ENCODE peak calls at places on chromosome 6, in four cellular contexts. F is SK-N-SH, X is HepG2, K is K562. A is an unnamed sample.

GRCh38 chr6:82022614-82023102 is 224.9 kb downstream of the IBTK start:
- DNase-seq in F (no peak), X (peak), K (no peak), A (no peak)

GRCh38 chr6:113403966-113404575 is 453.1 kb upstream of the MARCKS start:
- DNase-seq in F (no peak), X (no peak), K (no peak), A (no peak)

GRCh38 chr6:44740566-44741120 is 353.1 kb downstream of the CDC5L start:
- DNase-seq in F (no peak), X (no peak), K (no peak), A (no peak)

GRCh38 chr6:1540864-1541521 is 68.7 kb upstream of the FOXC1 start:
- DNase-seq in F (no peak), X (peak), K (no peak), A (no peak)

GRCh38 chr6:34563513-34563870 is 7.4 kb upstream of the SPDEF start:
- DNase-seq in F (no peak), X (no peak), K (no peak), A (no peak)

GRCh38 chr6:40999498-41000070 is 39.4 kb downstream of the UNC5CL start:
- DNase-seq in F (peak), X (peak), K (peak), A (peak)

GRCh38 chr6:15763827-15764226 is 101.0 kb upstream of the DTNBP1 start:
- DNase-seq in F (no peak), X (peak), K (no peak), A (no peak)

GRCh38 chr6:108650325-108650724 is 89.6 kb downstream of the FOXO3 start:
- DNase-seq in F (no peak), X (no peak), K (no peak), A (no peak)

DNA sequence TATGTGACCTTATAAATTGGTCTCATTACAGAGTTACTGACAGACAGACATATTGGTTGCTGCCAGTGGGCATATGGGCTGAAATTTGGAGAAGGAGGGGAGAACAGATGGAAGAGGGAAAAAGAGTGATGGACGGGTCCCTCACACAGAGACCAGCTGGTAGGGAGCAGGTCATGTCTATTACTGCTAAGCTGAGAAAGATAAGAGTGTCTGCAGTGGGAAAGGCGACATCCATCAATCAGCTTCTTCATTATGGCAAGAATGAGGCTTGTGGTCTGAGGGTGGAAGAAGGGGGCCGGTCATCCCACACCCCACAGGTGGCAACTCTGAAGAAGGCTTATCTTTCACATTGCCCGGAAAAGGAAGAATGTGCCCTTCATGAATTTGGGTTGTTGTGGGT is 353.8 kb upstream of the RSPO3 start:
- DNase-seq in F (no peak), X (no peak), K (no peak), A (no peak)
- TF ChIP-seq NFIC in F (no peak), X (no peak), K (no peak), A (no peak)

GRCh38 chr6:56370127-56370540 is 122.8 kb upstream of the COL21A1 start:
- DNase-seq in F (peak), X (peak), K (peak), A (no peak)
- TF ChIP-seq NFIC in F (no peak), X (no peak), K (no peak), A (no peak)

DNA sequence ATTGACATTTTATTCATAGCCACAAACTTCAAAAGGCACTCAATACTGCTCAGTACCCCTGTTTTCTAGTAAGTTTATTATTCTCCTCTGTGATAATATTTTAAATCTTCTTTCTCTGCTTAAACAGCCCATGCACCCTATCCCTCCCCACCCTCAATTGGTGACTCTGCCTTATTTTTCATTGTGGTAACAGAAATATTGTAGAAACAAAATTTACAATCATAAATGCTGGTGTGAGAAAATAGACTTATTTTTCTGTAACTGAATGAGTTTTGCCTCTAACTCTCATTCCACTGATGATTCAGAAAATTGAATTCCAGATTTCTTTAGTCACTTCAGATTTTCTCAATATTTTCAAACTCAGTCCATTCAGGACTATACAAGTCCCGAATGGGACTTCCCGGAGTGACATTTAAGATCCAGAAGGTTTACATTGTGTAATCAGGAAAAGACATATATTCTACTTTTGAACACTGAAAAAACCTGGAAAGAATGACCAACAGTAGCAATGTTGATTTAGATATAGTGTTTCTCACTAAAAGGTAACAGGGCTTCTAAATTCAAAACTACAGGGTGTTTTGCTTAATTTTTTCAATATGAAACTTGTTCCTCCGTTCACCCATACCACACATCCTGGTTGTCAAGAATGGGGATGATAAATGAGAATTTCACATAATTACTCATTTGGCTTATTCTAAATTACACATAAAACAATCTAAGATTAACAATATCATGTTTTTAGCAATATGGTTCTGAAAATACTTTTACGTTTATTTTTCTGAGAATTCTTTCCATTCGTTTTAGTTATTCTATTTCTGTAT is 34.8 kb upstream of the UST start:
- DNase-seq in F (no peak), X (no peak), K (no peak), A (no peak)
- TF ChIP-seq NFIC in F (no peak), X (no peak), K (no peak), A (no peak)

DNA sequence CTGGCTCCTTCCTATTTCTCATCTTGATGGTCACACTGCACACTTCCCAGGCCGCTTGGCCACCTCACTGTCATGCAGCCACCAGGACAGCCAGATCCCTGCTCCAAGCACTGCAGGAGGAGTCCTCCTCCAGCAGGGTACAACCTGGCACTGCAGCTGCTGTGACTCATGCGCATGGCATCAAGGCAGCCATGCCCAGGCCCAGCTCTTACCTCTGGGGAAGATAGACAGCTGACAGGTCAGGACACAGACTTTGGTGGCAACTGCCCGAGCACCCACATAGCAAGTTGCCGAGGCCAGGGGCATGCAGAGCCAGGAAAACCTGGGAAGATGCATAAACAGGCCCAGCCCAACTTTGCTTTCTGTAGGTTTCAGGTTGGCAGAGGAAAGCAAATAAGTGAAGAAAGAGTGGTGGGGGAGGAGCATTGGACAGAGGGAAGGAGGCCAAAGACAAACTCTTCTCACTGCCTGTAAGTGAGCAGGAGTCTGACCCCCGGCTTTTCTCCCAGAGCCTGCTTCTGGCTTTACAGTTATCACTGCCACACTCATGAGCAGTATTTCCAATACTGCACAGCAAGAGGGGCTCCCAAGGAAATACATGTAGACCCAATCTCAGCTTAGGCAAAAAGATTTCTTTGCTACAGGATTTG is 38.8 kb downstream of the SLC22A3 start:
- DNase-seq in F (no peak), X (no peak), K (no peak), A (no peak)
- TF ChIP-seq NFIC in F (no peak), X (no peak), K (no peak), A (no peak)

DNA sequence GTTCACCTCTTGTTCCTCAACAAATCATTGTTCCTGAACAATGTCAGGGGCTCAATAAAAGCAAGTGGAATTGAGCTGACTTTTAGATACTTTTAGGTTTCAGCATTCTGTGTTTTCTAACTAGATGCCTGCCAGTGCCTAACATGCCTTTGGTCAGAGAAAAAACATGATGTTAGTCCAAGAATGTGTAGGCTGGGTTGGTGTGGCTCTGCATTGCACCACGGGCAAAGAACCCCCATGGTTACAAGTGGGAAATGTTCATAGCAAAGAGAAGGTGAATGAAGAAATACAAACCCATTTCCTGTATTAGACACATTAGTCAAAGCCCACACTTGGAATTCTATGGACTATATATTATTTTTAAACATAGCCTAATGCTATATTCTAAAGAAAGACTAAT is 193.3 kb downstream of the TMEM200A start:
- DNase-seq in F (no peak), X (no peak), K (no peak), A (no peak)
- TF ChIP-seq NFIC in F (no peak), X (no peak), K (no peak), A (no peak)

GRCh38 chr6:122790740-122791679 is 2.0 kb downstream of the SMPDL3A start:
- DNase-seq in F (no peak), X (peak), K (no peak), A (no peak)

GRCh38 chr6:122788208-122788607 is 850 bp upstream of the SMPDL3A start:
- DNase-seq in F (no peak), X (no peak), K (no peak), A (no peak)

GRCh38 chr6:122788663-122789062 is 395 bp upstream of the SMPDL3A start:
- DNase-seq in F (no peak), X (no peak), K (no peak), A (no peak)

GRCh38 chr6:122789862-122790739 is 1.0 kb downstream of the SMPDL3A start:
- DNase-seq in F (peak), X (no peak), K (peak), A (no peak)

DNA sequence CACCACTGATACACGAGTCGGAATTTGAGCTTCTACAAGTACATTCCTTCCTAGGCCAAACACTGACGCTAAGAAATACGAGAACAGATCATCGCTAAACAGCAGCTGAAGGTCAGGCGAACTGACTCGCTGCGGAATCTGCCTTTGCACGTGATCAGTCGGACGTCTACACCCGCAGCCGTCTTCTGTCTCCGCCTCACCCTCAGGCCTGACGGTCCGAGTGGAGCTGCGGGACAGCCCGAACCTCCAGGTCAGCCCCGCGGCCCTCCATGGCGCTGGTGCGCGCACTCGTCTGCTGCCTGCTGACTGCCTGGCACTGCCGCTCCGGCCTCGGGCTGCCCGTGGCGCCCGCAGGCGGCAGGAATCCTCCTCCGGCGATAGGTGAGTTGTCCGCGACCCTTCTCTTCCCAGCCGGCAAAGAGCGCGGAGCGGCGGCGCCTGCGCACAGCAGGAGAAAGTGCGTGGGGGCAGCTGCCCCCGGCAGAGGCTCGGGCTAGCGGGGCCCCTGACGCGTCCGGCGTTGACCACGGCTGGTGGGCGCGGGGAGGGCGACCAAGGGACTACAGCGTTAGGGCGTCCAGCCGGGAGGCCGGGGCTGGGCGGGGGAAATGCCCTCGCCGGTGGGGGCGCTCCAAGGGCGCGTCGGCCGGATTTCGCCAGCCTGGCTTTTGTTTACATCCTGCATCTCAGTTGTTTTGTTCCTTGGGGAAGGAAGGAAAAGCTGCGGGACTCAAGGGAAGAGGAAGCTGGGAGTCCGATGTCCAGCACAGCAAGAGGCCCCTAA is at the start of gene SMPDL3A:
- DNase-seq in F (peak), X (peak), K (peak), A (no peak)
- TF ChIP-seq NFIC in F (no peak), X (no peak), K (no peak), A (no peak)

A was measured in GM12878.